ENCODE peak calls at places on chromosomes 5 and 9, in eight cellular contexts. H is NCI-H1092 treated with DMSO at 0.1 percent for 48 hours, P is fibroblast of pulmonary artery, Q is naive B cell, W is midbrain, S is left ventricle myocardium inferior, T is M059J, E is GM23248. G is an unnamed sample.

GRCh38 chr5:168568738-168569137 is 10.4 kb downstream of the PANK3 start:
- DNase-seq in H (no peak), Q (no peak), W (no peak), S (no peak), P (no peak), E (no peak), T (no peak), G (no peak)

GRCh38 chr9:68443560-68443959 is 87.1 kb downstream of the PGM5 start:
- DNase-seq in Q (no peak), T (no peak), E (no peak), W (no peak), S (no peak), H (no peak), P (no peak), G (no peak)

GRCh38 chr5:956941-957729 is 51.5 kb upstream of the NKD2 start:
- DNase-seq in Q (no peak), T (peak; percentile 99), P (peak; percentile 93), S (no peak), E (peak; percentile 84), H (no peak), W (no peak), G (peak; percentile 97)

GRCh38 chr5:8906303-8906967 is 639.4 kb downstream of the SEMA5A start:
- DNase-seq in W (no peak), E (peak; percentile 68), P (peak; percentile 23), H (no peak), T (peak; percentile 96), Q (no peak), S (no peak), G (peak; percentile 54)

GRCh38 chr5:147321569-147321968 is 86.7 kb downstream of the STK32A start:
- DNase-seq in P (no peak), S (no peak), E (no peak), Q (no peak), T (no peak), W (no peak), H (no peak), G (no peak)

GRCh38 chr9:90726215-90726614 is 75.4 kb upstream of the SYK start:
- DNase-seq in S (no peak), Q (no peak), P (no peak), W (no peak), E (no peak), T (no peak), H (no peak), G (no peak)

GRCh38 chr5:160174780-160175437 is 54.4 kb upstream of the FABP6 start:
- DNase-seq in T (peak; percentile 11), Q (no peak), P (no peak), E (no peak), H (no peak), S (no peak), W (no peak), G (no peak)

GRCh38 chr5:103101079-103101732 is 18.7 kb downstream of the GIN1 start:
- DNase-seq in S (no peak), E (no peak), Q (no peak), T (no peak), P (peak; percentile 3), H (no peak), W (no peak), G (no peak)

GRCh38 chr5:119470851-119471451 is 18.7 kb downstream of the HSD17B4 start:
- DNase-seq in P (peak; percentile 69), T (peak; percentile 32), H (no peak), S (no peak), E (peak; percentile 56), W (peak; percentile 57), Q (no peak), G (peak; percentile 49)

GRCh38 chr5:3075309-3075708 is 323.8 kb upstream of the IRX2 start:
- DNase-seq in E (no peak), S (no peak), P (no peak), T (no peak), Q (no peak), W (no peak), H (no peak), G (no peak)

GRCh38 chr9:86866739-86867138 is 80.6 kb downstream of the GAS1 start:
- DNase-seq in S (no peak), Q (no peak), E (no peak), P (no peak), T (no peak), W (no peak), H (no peak), G (no peak)

GRCh38 chr5:179781846-179782245 is 11.9 kb upstream of the LTC4S start:
- DNase-seq in P (no peak), T (no peak), S (no peak), Q (no peak), W (no peak), E (no peak), H (no peak), G (no peak)

GRCh38 chr5:163401271-163401670 is 36.1 kb upstream of the CCNG1 start:
- DNase-seq in S (no peak), E (no peak), W (no peak), Q (no peak), H (no peak), P (no peak), T (peak; percentile 4), G (no peak)

GRCh38 chr5:136295914-136296313 is 69.4 kb downstream of the TRPC7 start:
- DNase-seq in Q (no peak), S (no peak), T (peak; percentile 6), H (no peak), W (no peak), E (peak; percentile 47), P (no peak), G (peak; percentile 29)

GRCh38 chr9:76654051-76654461 is 110.2 kb upstream of the PCA3 start:
- DNase-seq in Q (no peak), W (no peak), T (peak; percentile 56), E (no peak), S (no peak), P (peak; percentile 61), H (no peak), G (no peak)

GRCh38 chr5:76257897-76258296 is 145.2 kb upstream of the IQGAP2 start:
- DNase-seq in Q (no peak), E (no peak), W (no peak), S (no peak), T (no peak), H (no peak), P (no peak), G (no peak)

G was measured in fibroblast of villous mesenchyme.